ENCODE peak calls at places on chromosome 4, in eight cellular contexts. Z, H, Q, L, M, A, P and U are unnamed samples.

GRCh38 chr4:20109395-20109794 is 142.3 kb upstream of the SLIT2 start:
- DNase-seq in Z (peak), H (no peak), Q (no peak), L (no peak), M (no peak), A (no peak), P (no peak), U (no peak)

GRCh38 chr4:139666735-139667266 is 1.2 kb downstream of the MGST2 start:
- DNase-seq in Z (no peak), H (no peak), Q (peak), L (no peak), M (no peak), A (no peak), P (peak), U (no peak)

GRCh38 chr4:139762715-139763114 is 97.1 kb downstream of the MGST2 start:
- DNase-seq in Z (no peak), H (no peak), Q (no peak), L (no peak), M (no peak), A (no peak), P (no peak), U (no peak)

GRCh38 chr4:94678896-94679295 is 78.9 kb upstream of the BMPR1B start:
- DNase-seq in Z (no peak), H (no peak), Q (peak), L (no peak), M (no peak), A (no peak), P (no peak), U (no peak)

GRCh38 chr4:118734491-118735205 is 49.5 kb downstream of the METTL14 start:
- DNase-seq in Z (no peak), H (no peak), Q (peak), L (no peak), M (no peak), A (no peak), P (no peak), U (no peak)

GRCh38 chr4:7158081-7158750 is 34.1 kb upstream of the SORCS2 start:
- DNase-seq in Z (no peak), H (no peak), Q (no peak), L (peak), M (peak), A (peak), P (no peak), U (no peak)

GRCh38 chr4:32337403-32337802 is 1617.2 kb downstream of the PCDH7 start:
- DNase-seq in Z (no peak), H (no peak), Q (no peak), L (no peak), M (no peak), A (no peak), P (no peak), U (no peak)

GRCh38 chr4:168724243-168724642 is 227.4 kb downstream of the PALLD start:
- DNase-seq in Z (no peak), H (no peak), Q (no peak), L (no peak), M (no peak), A (no peak), P (no peak), U (no peak)

GRCh38 chr4:122512430-122512829 is 55.9 kb upstream of the IL2 start:
- DNase-seq in Z (no peak), H (no peak), Q (no peak), L (no peak), M (no peak), A (no peak), P (no peak), U (no peak)

GRCh38 chr4:107243141-107243779 is 207.1 kb upstream of the DKK2 start:
- DNase-seq in Z (peak), H (no peak), Q (no peak), L (no peak), M (no peak), A (no peak), P (peak), U (no peak)

GRCh38 chr4:6277139-6277802 is 7.6 kb downstream of the WFS1 start:
- DNase-seq in Z (no peak), H (no peak), Q (no peak), L (no peak), M (no peak), A (no peak), P (no peak), U (no peak)

GRCh38 chr4:185201983-185202962 is 1.5 kb downstream of the CFAP97 start:
- DNase-seq in Z (peak), H (no peak), Q (peak), L (no peak), M (no peak), A (no peak), P (peak), U (no peak)

GRCh38 chr4:59973496-59973895 is 1226.6 kb upstream of the ADGRL3 start:
- DNase-seq in Z (no peak), H (no peak), Q (no peak), L (no peak), M (no peak), A (no peak), P (no peak), U (no peak)

GRCh38 chr4:61555789-61556188 is 355.7 kb downstream of the ADGRL3 start:
- DNase-seq in Z (no peak), H (no peak), Q (peak), L (no peak), M (no peak), A (no peak), P (no peak), U (no peak)

GRCh38 chr4:60814549-60814948 is 385.6 kb upstream of the ADGRL3 start:
- DNase-seq in Z (no peak), H (no peak), Q (no peak), L (no peak), M (no peak), A (no peak), P (no peak), U (no peak)

GRCh38 chr4:3257691-3258482 is 8.9 kb downstream of the MSANTD1 start:
- DNase-seq in Z (peak), H (no peak), Q (peak), L (peak), M (no peak), A (peak), P (no peak), U (no peak)

GRCh38 chr4:53905281-53905934 is 159.0 kb downstream of the CHIC2 start:
- DNase-seq in Z (no peak), H (no peak), Q (no peak), L (no peak), M (no peak), A (no peak), P (no peak), U (no peak)

GRCh38 chr4:88008624-88009235 is 1.3 kb downstream of the PKD2 start:
- DNase-seq in Z (peak), H (no peak), Q (peak), L (no peak), M (no peak), A (no peak), P (no peak), U (no peak)

GRCh38 chr4:102574317-102574716 is 73.2 kb downstream of the NFKB1 start:
- DNase-seq in Z (peak), H (no peak), Q (no peak), L (no peak), M (no peak), A (no peak), P (peak), U (no peak)

GRCh38 chr4:128859887-128860774 is 50.6 kb downstream of the JADE1 start:
- DNase-seq in Z (no peak), H (no peak), Q (peak), L (no peak), M (no peak), A (no peak), P (no peak), U (no peak)

GRCh38 chr4:108544504-108544903 is 75.9 kb upstream of the RPL34 start:
- DNase-seq in Z (no peak), H (no peak), Q (peak), L (no peak), M (no peak), A (no peak), P (peak), U (no peak)

GRCh38 chr4:78293841-78294301 is 236.7 kb downstream of the FRAS1 start:
- DNase-seq in Z (peak), H (no peak), Q (peak), L (no peak), M (no peak), A (no peak), P (no peak), U (no peak)

GRCh38 chr4:56658410-56659003 is 22.6 kb downstream of the HOPX start:
- DNase-seq in Z (peak), H (no peak), Q (peak), L (no peak), M (no peak), A (no peak), P (no peak), U (no peak)
- H3K27ac ChIP-seq in Z (no peak), H (no peak), Q (no peak), L (peak), M (no peak), A (no peak), P (no peak), U (no peak)

GRCh38 chr4:772118-772517 is 53.8 kb downstream of the CPLX1 start:
- DNase-seq in Z (no peak), H (no peak), Q (no peak), L (no peak), M (no peak), A (no peak), P (no peak), U (no peak)

GRCh38 chr4:770022-770421 is 55.9 kb downstream of the CPLX1 start:
- DNase-seq in Z (no peak), H (no peak), Q (no peak), L (no peak), M (no peak), A (no peak), P (no peak), U (no peak)

GRCh38 chr4:771464-771863 is 54.5 kb downstream of the CPLX1 start:
- DNase-seq in Z (no peak), H (no peak), Q (no peak), L (no peak), M (no peak), A (no peak), P (no peak), U (no peak)

GRCh38 chr4:773214-773613 is 52.7 kb downstream of the CPLX1 start:
- DNase-seq in Z (no peak), H (no peak), Q (no peak), L (no peak), M (no peak), A (no peak), P (no peak), U (no peak)

GRCh38 chr4:772776-773175 is 53.2 kb downstream of the CPLX1 start:
- DNase-seq in Z (no peak), H (no peak), Q (no peak), L (no peak), M (no peak), A (no peak), P (no peak), U (no peak)
- H3K27ac ChIP-seq in Z (no peak), H (no peak), Q (no peak), L (no peak), M (no peak), A (no peak), P (no peak), U (no peak)

DNA sequence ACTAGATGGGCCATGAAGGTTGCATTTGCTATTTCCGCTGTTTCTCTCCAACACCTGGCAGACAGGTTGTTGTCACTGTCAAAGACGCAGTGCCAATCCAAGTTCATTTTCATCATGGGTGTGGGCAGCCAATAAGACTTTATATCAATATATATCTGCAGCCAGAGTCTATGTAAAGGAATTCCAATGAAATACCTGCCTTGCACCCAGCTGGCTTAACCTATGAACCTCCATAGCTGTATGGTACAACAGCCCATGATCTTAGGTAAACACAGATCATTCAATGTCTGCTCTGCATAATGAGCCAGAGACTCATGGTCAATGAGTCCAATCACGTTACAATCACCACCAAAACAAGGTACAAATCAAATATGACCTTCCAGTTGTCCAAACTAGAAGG is 37.7 kb upstream of the ADGRA3 start:
- DNase-seq in Z (no peak), H (no peak), Q (no peak), L (no peak), M (no peak), A (no peak), P (no peak), U (no peak)
- H3K27ac ChIP-seq in Z (no peak), H (no peak), Q (no peak), L (no peak), M (no peak), A (no peak), P (no peak), U (no peak)

DNA sequence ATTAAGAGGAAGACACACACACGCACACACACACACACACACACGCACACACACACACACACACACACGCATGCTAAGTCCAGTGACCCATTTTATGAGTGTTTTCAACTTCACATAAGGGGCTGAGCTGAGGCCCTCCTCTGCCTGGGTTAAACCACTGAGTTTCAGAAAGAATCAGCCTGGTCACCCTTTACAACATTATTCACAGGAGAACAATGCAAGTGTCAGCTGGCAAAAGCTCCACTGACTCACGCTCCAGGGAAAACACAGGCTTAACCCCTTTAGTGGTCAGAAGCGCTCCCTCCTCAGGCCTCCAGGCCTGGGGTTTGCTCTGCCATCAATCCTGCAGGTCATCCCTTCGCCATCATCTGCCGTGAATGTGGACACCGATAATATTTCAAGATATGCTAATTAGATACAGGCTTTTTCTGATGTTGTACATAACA is 46.9 kb downstream of the ACOX3 start:
- DNase-seq in Z (peak), H (no peak), Q (peak), L (peak), M (peak), A (peak), P (no peak), U (peak)
- H3K27ac ChIP-seq in Z (no peak), H (peak), Q (peak), L (peak), M (peak), A (peak), P (no peak), U (peak)

GRCh38 chr4:145503486-145504072 is 21.9 kb downstream of the SMAD1 start:
- DNase-seq in Z (no peak), H (no peak), Q (no peak), L (no peak), M (no peak), A (no peak), P (no peak), U (no peak)
- H3K27ac ChIP-seq in Z (no peak), H (no peak), Q (no peak), L (no peak), M (no peak), A (no peak), P (no peak), U (no peak)